ENCODE peak calls at places on chromosomes 12 and 14, in four cellular contexts. C is transverse colon, K is stomach, S is A549. L is an unnamed sample.

GRCh38 chr14:104218361-104219180 is 80.2 kb downstream of the KIF26A start:
- DNase-seq in C (peak), K (no peak), S (no peak), L (no peak)

GRCh38 chr12:105733579-105733978 is 403.1 kb downstream of the C12orf75 start:
- DNase-seq in C (no peak), K (no peak), S (no peak), L (no peak)

GRCh38 chr12:96343347-96343954 is 56.8 kb downstream of the CDK17 start:
- DNase-seq in C (no peak), K (no peak), S (no peak), L (no peak)

GRCh38 chr14:31080489-31080888 is 54.3 kb upstream of the STRN3 start:
- DNase-seq in C (no peak), K (no peak), S (no peak), L (no peak)

GRCh38 chr12:39145175-39145999 is 240.0 kb upstream of the CPNE8 start:
- DNase-seq in C (peak), K (peak), S (peak), L (no peak)

GRCh38 chr14:60648169-60648933 is 926 bp downstream of the SIX1 start:
- DNase-seq in C (no peak), K (no peak), S (peak), L (no peak)

GRCh38 chr12:94753071-94753779 is 102.9 kb upstream of the TMCC3 start:
- DNase-seq in C (no peak), K (no peak), S (no peak), L (no peak)

GRCh38 chr14:87994974-87995373 is 2.0 kb upstream of the GALC start:
- DNase-seq in C (no peak), K (no peak), S (no peak), L (no peak)

GRCh38 chr14:75005357-75005756 is 2.6 kb downstream of the EIF2B2 start:
- DNase-seq in C (no peak), K (no peak), S (no peak), L (no peak)

GRCh38 chr12:50167026-50167742 is at the start of gene CERS5:
- DNase-seq in C (peak), K (peak), S (peak), L (peak)

GRCh38 chr14:69090187-69090789 is 62.6 kb downstream of the DCAF5 start:
- DNase-seq in C (peak), K (no peak), S (peak), L (peak)

GRCh38 chr14:22824711-22825359 is 4.9 kb upstream of the MRPL52 start:
- DNase-seq in C (no peak), K (no peak), S (peak), L (no peak)

GRCh38 chr14:103209054-103209453 is 85.8 kb downstream of the TNFAIP2 start:
- DNase-seq in C (no peak), K (no peak), S (no peak), L (no peak)

GRCh38 chr12:98828802-98829600 is 183.9 kb downstream of the APAF1 start:
- DNase-seq in C (no peak), K (no peak), S (no peak), L (no peak)

GRCh38 chr14:50772361-50772760 is 58.6 kb downstream of the NIN start:
- DNase-seq in C (no peak), K (no peak), S (no peak), L (no peak)

GRCh38 chr12:86683568-86683991 is 427.4 kb upstream of the MGAT4C start:
- DNase-seq in C (no peak), K (no peak), S (no peak), L (no peak)

GRCh38 chr14:80477388-80478160 is 266.3 kb upstream of the DIO2 start:
- DNase-seq in C (no peak), K (no peak), S (no peak), L (no peak)

GRCh38 chr14:93072659-93073365 is 42.9 kb downstream of the ITPK1 start:
- DNase-seq in C (no peak), K (no peak), S (no peak), L (no peak)

GRCh38 chr14:63499701-63500250 is 43.4 kb downstream of the PPP2R5E start:
- DNase-seq in C (no peak), K (no peak), S (no peak), L (no peak)

GRCh38 chr14:101371691-101372493 is 189.4 kb upstream of the DIO3 start:
- DNase-seq in C (no peak), K (no peak), S (no peak), L (peak)

GRCh38 chr14:100581228-100582145 is 5.7 kb downstream of the BEGAIN start:
- DNase-seq in C (no peak), K (no peak), S (no peak), L (no peak)

GRCh38 chr14:55457496-55457895 is 17.1 kb upstream of the TBPL2 start:
- DNase-seq in C (no peak), K (no peak), S (no peak), L (no peak)

GRCh38 chr14:55454264-55455151 is 14.1 kb upstream of the TBPL2 start:
- DNase-seq in C (peak), K (peak), S (no peak), L (peak)

DNA sequence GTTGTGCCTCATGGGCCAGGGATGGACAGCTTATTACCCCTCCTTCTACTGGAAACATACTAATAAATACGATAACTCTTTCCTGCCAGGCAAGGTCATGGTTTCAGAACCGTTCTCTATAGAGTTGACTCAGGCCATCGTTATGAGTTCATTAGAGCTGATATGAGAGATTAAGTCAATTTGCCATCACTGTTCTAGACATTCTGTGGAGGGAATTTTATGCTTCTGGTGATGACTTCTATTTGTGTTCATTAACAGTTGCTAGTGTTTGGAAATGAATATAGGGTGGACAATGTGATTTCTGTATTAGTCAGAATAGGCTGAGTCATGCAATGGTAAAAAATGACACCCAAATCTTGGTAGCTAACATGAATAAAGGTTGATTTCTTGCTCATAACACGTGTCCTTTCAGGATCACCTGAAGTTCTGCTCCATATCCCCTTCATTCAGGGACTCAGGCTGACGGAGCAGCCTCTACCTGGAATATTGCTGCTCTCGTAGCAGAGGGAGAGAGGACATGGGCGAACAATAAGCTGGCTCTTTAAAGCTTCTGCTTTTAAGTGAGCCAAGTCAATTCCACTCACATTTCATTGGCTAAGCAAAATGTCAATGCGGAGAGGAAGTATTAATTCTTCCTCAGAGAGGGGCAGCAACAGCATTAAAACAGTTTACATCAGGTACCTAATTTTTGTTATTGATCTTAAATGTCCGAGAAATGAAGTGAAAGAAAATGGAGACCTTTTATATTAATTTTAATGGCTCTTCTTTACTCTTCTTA is 18.6 kb upstream of the TBPL2 start:
- DNase-seq in C (no peak), K (no peak), S (no peak), L (no peak)
- H3K4me3 ChIP-seq in C (no peak), K (no peak), S (no peak), L (no peak)

DNA sequence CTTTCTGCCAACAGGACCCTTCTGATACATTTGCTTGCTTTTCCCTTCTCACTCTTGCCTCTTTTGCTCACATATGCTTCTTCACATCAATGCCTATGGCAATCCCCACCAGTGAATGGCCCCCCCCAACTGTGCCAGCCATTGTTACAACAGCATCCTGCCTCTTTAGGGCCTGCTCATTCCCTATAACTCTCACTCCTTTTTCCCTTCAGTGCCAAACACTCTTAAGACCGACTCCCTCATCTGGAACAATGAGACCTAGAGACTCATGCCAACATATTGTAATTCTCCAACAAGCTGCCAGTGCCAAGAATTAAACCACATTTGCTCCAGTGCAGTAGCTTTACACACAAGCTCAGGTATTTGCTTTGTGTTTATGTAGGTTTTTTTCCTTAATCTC is 189.0 kb downstream of the SOX5 start:
- DNase-seq in C (no peak), K (no peak), S (no peak), L (no peak)
- TF ChIP-seq EP300 in C (no peak), K (no peak), S (no peak), L (no peak)

GRCh38 chr12:13183621-13184020 is 12.9 kb upstream of the EMP1 start:
- DNase-seq in C (no peak), K (no peak), S (no peak), L (no peak)
- H3K4me3 ChIP-seq in C (no peak), K (no peak), S (no peak), L (no peak)

GRCh38 chr12:10084733-10085132 is 14.1 kb downstream of the CLEC1A start:
- DNase-seq in C (no peak), K (no peak), S (no peak), L (no peak)

GRCh38 chr12:10086387-10086786 is 12.4 kb downstream of the CLEC1A start:
- DNase-seq in C (no peak), K (no peak), S (no peak), L (no peak)

GRCh38 chr12:10082057-10082874 is 16.5 kb downstream of the CLEC1A start:
- DNase-seq in C (no peak), K (no peak), S (no peak), L (no peak)
- TF ChIP-seq EP300 in C (no peak), K (no peak), S (no peak), L (no peak)

DNA sequence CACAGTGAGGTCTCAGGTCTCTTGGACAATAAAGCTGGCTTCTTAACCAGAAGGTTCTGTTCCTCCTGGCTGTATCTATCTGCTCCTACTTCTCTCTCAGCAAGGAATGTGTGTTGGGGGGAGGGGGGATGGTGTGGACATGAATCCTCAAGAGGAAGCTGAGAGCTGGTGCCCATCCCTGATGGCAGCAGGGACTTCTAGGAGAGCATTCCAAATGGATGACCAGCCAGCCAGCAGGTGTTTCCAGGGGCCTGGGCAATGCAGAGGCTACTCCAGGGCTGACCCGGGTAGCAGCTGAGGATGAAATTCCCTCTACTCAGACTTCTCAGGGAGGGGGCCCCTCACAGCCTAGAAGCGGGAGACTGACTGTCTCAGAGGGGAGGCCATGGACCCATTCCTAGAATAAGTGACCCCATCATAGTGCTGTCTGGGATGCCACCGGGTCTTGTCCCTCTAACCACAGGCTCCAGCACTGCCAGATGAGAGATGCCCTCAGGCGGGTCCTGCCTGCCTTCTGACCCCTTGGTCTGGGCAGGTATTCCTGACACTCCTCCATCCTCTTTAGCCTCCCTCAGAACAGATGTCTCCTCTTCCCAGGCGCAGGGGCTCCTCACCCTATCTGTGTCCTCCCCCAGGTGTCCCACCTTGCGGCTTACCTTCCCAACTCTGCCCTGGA is 1.2 kb downstream of the RAB15 start:
- DNase-seq in C (peak), K (no peak), S (peak), L (no peak)
- H3K4me3 ChIP-seq in C (no peak), K (peak), S (peak), L (peak)

GRCh38 chr12:103813426-103813825 is 27.6 kb downstream of the NT5DC3 start:
- DNase-seq in C (no peak), K (no peak), S (no peak), L (no peak)

GRCh38 chr12:103812789-103813188 is 28.2 kb downstream of the NT5DC3 start:
- DNase-seq in C (no peak), K (no peak), S (no peak), L (no peak)

GRCh38 chr12:103816663-103817062 is 24.4 kb downstream of the NT5DC3 start:
- DNase-seq in C (no peak), K (no peak), S (no peak), L (no peak)

GRCh38 chr12:103813949-103814348 is 27.1 kb downstream of the NT5DC3 start:
- DNase-seq in C (no peak), K (no peak), S (no peak), L (no peak)

GRCh38 chr12:103814436-103814835 is 26.6 kb downstream of the NT5DC3 start:
- DNase-seq in C (no peak), K (no peak), S (no peak), L (no peak)
- TF ChIP-seq EP300 in C (no peak), K (no peak), S (no peak), L (no peak)

GRCh38 chr12:73817161-73817560 is 720.5 kb upstream of the ATXN7L3B start:
- DNase-seq in C (no peak), K (no peak), S (no peak), L (no peak)

GRCh38 chr12:73815072-73815660 is 722.5 kb upstream of the ATXN7L3B start:
- DNase-seq in C (no peak), K (no peak), S (no peak), L (no peak)
- H3K4me3 ChIP-seq in C (no peak), K (no peak), S (no peak), L (no peak)

L was measured in esophagus muscularis mucosa.